ENCODE peak calls at places on chromosomes 3 and 15, in four cellular contexts. G is stimulated activated effector memory CD8-positive, alpha-beta T cell treated with anti-CD3 and anti-CD28 coated beads, Interleukin-12 subunit alpha, Interleukin-12 subunit beta, amount 100 ng/mL, for 72 hours; U is heart left ventricle; Y is lower lobe of right lung. P is an unnamed sample.

GRCh38 chr3:50220109-50220508 is 15.0 kb downstream of the SLC38A3 start:
- DNase-seq in G (no peak), U (no peak), Y (no peak), P (no peak)

GRCh38 chr3:190514163-190515153 is 573 bp downstream of the IL1RAP start:
- DNase-seq in G (peak), U (peak), Y (peak), P (peak)

GRCh38 chr15:63370764-63371163 is 10.9 kb downstream of the CA12 start:
- DNase-seq in G (no peak), U (no peak), Y (no peak), P (no peak)

GRCh38 chr3:30664884-30665283 is 58.5 kb downstream of the TGFBR2 start:
- DNase-seq in G (no peak), U (no peak), Y (no peak), P (no peak)

GRCh38 chr3:124886168-124887051 is 755 bp downstream of the ITGB5 start:
- DNase-seq in G (peak), U (peak), Y (peak), P (peak)

GRCh38 chr3:138774529-138775253 is 60.0 kb downstream of the PIK3CB start:
- DNase-seq in G (no peak), U (peak), Y (no peak), P (peak)

GRCh38 chr3:195916291-195916690 is 7.9 kb upstream of the TNK2 start:
- DNase-seq in G (no peak), U (no peak), Y (no peak), P (no peak)

GRCh38 chr15:89814112-89814742 is 425 bp downstream of the ANPEP start:
- DNase-seq in G (no peak), U (no peak), Y (peak), P (peak)

GRCh38 chr3:58463181-58463941 is 28.5 kb upstream of the KCTD6 start:
- DNase-seq in G (peak), U (peak), Y (peak), P (peak)

GRCh38 chr3:69085543-69086132 is 901 bp downstream of the ARL6IP5 start:
- DNase-seq in G (no peak), U (peak), Y (peak), P (peak)

GRCh38 chr3:151086484-151087456 is 1.3 kb downstream of the MED12L start:
- DNase-seq in G (peak), U (peak), Y (peak), P (peak)

GRCh38 chr3:134366928-134367352 is 7.3 kb downstream of the AMOTL2 start:
- DNase-seq in G (no peak), U (no peak), Y (no peak), P (peak)

GRCh38 chr3:12073106-12073505 is 68.9 kb downstream of the SYN2 start:
- DNase-seq in G (no peak), U (no peak), Y (no peak), P (no peak)

GRCh38 chr3:10753964-10754363 is 62.1 kb upstream of the SLC6A11 start:
- DNase-seq in G (no peak), U (peak), Y (peak), P (no peak)

GRCh38 chr3:52215351-52215750 is 10.1 kb downstream of the TLR9 start:
- DNase-seq in G (no peak), U (no peak), Y (no peak), P (no peak)

GRCh38 chr15:80766275-80766674 is 12.9 kb upstream of the CEMIP start:
- DNase-seq in G (no peak), U (no peak), Y (no peak), P (no peak)

GRCh38 chr15:53811530-53811929 is 52.1 kb upstream of the WDR72 start:
- DNase-seq in G (no peak), U (no peak), Y (no peak), P (no peak)

GRCh38 chr3:168165390-168166269 is 69.9 kb upstream of the GOLIM4 start:
- DNase-seq in G (no peak), U (peak), Y (no peak), P (peak)

GRCh38 chr3:11769704-11770103 is 77.0 kb downstream of the TAMM41 start:
- DNase-seq in G (no peak), U (no peak), Y (no peak), P (no peak)

GRCh38 chr15:70863450-70864218 is 9.7 kb upstream of the LARP6 start:
- DNase-seq in G (no peak), U (no peak), Y (no peak), P (no peak)

GRCh38 chr3:88985491-88985890 is 121.9 kb upstream of the EPHA3 start:
- DNase-seq in G (no peak), U (no peak), Y (no peak), P (no peak)

GRCh38 chr3:172347895-172348680 is 100.2 kb downstream of the GHSR start:
- DNase-seq in G (no peak), U (no peak), Y (no peak), P (no peak)

GRCh38 chr15:70575251-70576227 is 187.8 kb downstream of the UACA start:
- DNase-seq in G (no peak), U (no peak), Y (no peak), P (no peak)

GRCh38 chr3:5692446-5692845 is 504.9 kb downstream of the EDEM1 start:
- DNase-seq in G (no peak), U (no peak), Y (no peak), P (no peak)

GRCh38 chr3:60645801-60646200 is 605.5 kb downstream of the FHIT start:
- DNase-seq in G (no peak), U (no peak), Y (no peak), P (no peak)

GRCh38 chr15:39504812-39505211 is 76.1 kb upstream of the THBS1 start:
- DNase-seq in G (no peak), U (no peak), Y (no peak), P (no peak)

GRCh38 chr3:111484666-111485065 is 57.3 kb upstream of the CD96 start:
- DNase-seq in G (no peak), U (no peak), Y (no peak), P (no peak)

GRCh38 chr3:56976666-56977560 is 83.6 kb upstream of the SPATA12 start:
- DNase-seq in G (no peak), U (no peak), Y (no peak), P (no peak)

GRCh38 chr3:150890320-150890719 is 14.9 kb downstream of the MINDY4B start:
- DNase-seq in G (no peak), U (no peak), Y (no peak), P (no peak)

GRCh38 chr3:151084893-151085226 is 604 bp upstream of the MED12L start:
- DNase-seq in G (no peak), U (no peak), Y (no peak), P (no peak)

GRCh38 chr3:30855390-30855789 is 39.1 kb downstream of the GADL1 start:
- DNase-seq in G (no peak), U (no peak), Y (no peak), P (no peak)

GRCh38 chr3:55169608-55170010 is 241.8 kb upstream of the LRTM1 start:
- DNase-seq in G (no peak), U (no peak), Y (no peak), P (no peak)

GRCh38 chr3:15861163-15861562 is 63.4 kb upstream of the ANKRD28 start:
- DNase-seq in G (no peak), U (no peak), Y (no peak), P (no peak)

GRCh38 chr3:166127969-166128368 is 290.7 kb upstream of the BCHE start:
- DNase-seq in G (no peak), U (no peak), Y (no peak), P (no peak)

GRCh38 chr3:101942356-101942755 is 93.0 kb downstream of the NFKBIZ start:
- DNase-seq in G (no peak), U (no peak), Y (no peak), P (no peak)

GRCh38 chr3:103195201-103195600 is 760.4 kb downstream of the ZPLD1 start:
- DNase-seq in G (no peak), U (no peak), Y (no peak), P (no peak)

GRCh38 chr3:64878372-64878771 is 190.6 kb upstream of the ADAMTS9 start:
- DNase-seq in G (no peak), U (no peak), Y (no peak), P (no peak)

GRCh38 chr3:48429416-48430358 is at the start of gene PLXNB1:
- DNase-seq in G (no peak), U (peak), Y (peak), P (peak)